ENCODE peak calls at places on chromosomes 1 and 21, in ten cellular contexts. W is activated CD4-positive, alpha-beta T cell treated with anti-CD3 and anti-CD28 coated beads, Interleukin-2, amount 50 U/mL, for 48 hours; G is AG09309; Y is NAMALWA; O is memory B cell; L is tibial nerve; J is fibroblast of the aortic adventitia; X is pancreas; A is activated T-cell treated with anti-CD3 and anti-CD28 coated beads for 48 hours; Q is AG08396. K is an unnamed sample.

GRCh38 chr1:109361649-109362048 is 36.1 kb downstream of the SORT1 start:
- DNase-seq in W (no peak), G (peak), Y (no peak), O (no peak), L (no peak), J (no peak), X (no peak), A (no peak), Q (no peak), K (no peak)

GRCh38 chr1:10082785-10083479 is 50.2 kb downstream of the UBE4B start:
- DNase-seq in W (no peak), G (no peak), Y (no peak), O (no peak), L (no peak), J (peak), X (no peak), A (no peak), Q (peak), K (no peak)

GRCh38 chr1:162929177-162929576 is 68.2 kb upstream of the CCDC190 start:
- DNase-seq in W (no peak), G (no peak), Y (no peak), O (no peak), L (no peak), J (no peak), X (no peak), A (no peak), Q (no peak), K (no peak)

GRCh38 chr1:167764458-167765330 is 42.9 kb downstream of the MPZL1 start:
- DNase-seq in W (no peak), G (no peak), Y (no peak), O (no peak), L (no peak), J (no peak), X (no peak), A (no peak), Q (no peak), K (no peak)

GRCh38 chr1:1434131-1434811 is 1.2 kb upstream of the VWA1 start:
- DNase-seq in W (peak), G (no peak), Y (no peak), O (no peak), L (no peak), J (no peak), X (peak), A (no peak), Q (peak), K (no peak)

GRCh38 chr1:44031051-44031899 is at the start of gene SLC6A9:
- DNase-seq in W (peak), G (no peak), Y (peak), O (peak), L (peak), J (peak), X (peak), A (peak), Q (peak), K (no peak)

GRCh38 chr1:221439008-221439733 is 302.7 kb downstream of the DUSP10 start:
- DNase-seq in W (peak), G (no peak), Y (peak), O (no peak), L (no peak), J (peak), X (no peak), A (peak), Q (no peak), K (no peak)

GRCh38 chr1:203327684-203328457 is 22.6 kb downstream of the BTG2 start:
- DNase-seq in W (peak), G (no peak), Y (peak), O (peak), L (peak), J (peak), X (no peak), A (peak), Q (peak), K (no peak)

GRCh38 chr1:117059678-117060440 is at the start of gene TTF2:
- DNase-seq in W (peak), G (peak), Y (peak), O (peak), L (peak), J (peak), X (peak), A (peak), Q (peak), K (peak)

GRCh38 chr1:228323401-228323800 is 83.2 kb downstream of the TRIM11 start:
- DNase-seq in W (no peak), G (no peak), Y (no peak), O (no peak), L (no peak), J (no peak), X (no peak), A (no peak), Q (no peak), K (no peak)

GRCh38 chr1:205915354-205915990 is 27.8 kb downstream of the SLC26A9 start:
- DNase-seq in W (no peak), G (no peak), Y (no peak), O (no peak), L (no peak), J (no peak), X (no peak), A (no peak), Q (no peak), K (no peak)

GRCh38 chr21:44697811-44698734 is 1.1 kb downstream of the KRTAP10-12 start:
- DNase-seq in W (no peak), G (no peak), Y (no peak), O (no peak), L (no peak), J (no peak), X (no peak), A (no peak), Q (no peak), K (no peak)

GRCh38 chr1:21217812-21218596 is 41.3 kb upstream of the EIF4G3 start:
- DNase-seq in W (peak), G (no peak), Y (peak), O (peak), L (peak), J (peak), X (peak), A (peak), Q (peak), K (peak)

GRCh38 chr21:44054710-44055109 is 42.6 kb downstream of the TRAPPC10 start:
- DNase-seq in W (no peak), G (no peak), Y (no peak), O (no peak), L (no peak), J (peak), X (no peak), A (no peak), Q (peak), K (no peak)

GRCh38 chr21:39441502-39442475 is 3.8 kb downstream of the LCA5L start:
- DNase-seq in W (peak), G (no peak), Y (peak), O (no peak), L (no peak), J (peak), X (no peak), A (no peak), Q (peak), K (peak)

K was measured in Karpas-422.